ENCODE peak calls at places on chromosome 15, in seven cellular contexts. One of them, this sample, is unnamed.

GRCh38 chr15:84588053-84588874 is 12.5 kb upstream of the ZSCAN2 start:
- DNase-seq in transverse colon: peak
- DNase-seq in lung: peak
- DNase-seq in thoracic aorta: peak
- DNase-seq in fibroblast of lung: peak
- DNase-seq in pancreas: peak
- DNase-seq in cardiac muscle cell: peak
- DNase-seq in this sample: peak

GRCh38 chr15:58717357-58717756 is 32.1 kb downstream of the ADAM10 start:
- DNase-seq in transverse colon: no peak
- DNase-seq in lung: no peak
- DNase-seq in thoracic aorta: no peak
- DNase-seq in fibroblast of lung: no peak
- DNase-seq in pancreas: no peak
- DNase-seq in cardiac muscle cell: no peak
- DNase-seq in this sample: no peak

GRCh38 chr15:55337160-55337559 is 18.1 kb downstream of the PIGB start:
- DNase-seq in transverse colon: no peak
- DNase-seq in lung: no peak
- DNase-seq in thoracic aorta: no peak
- DNase-seq in fibroblast of lung: no peak
- DNase-seq in pancreas: no peak
- DNase-seq in cardiac muscle cell: no peak
- DNase-seq in this sample: no peak

GRCh38 chr15:89114974-89115373 is 26.7 kb downstream of the ABHD2 start:
- DNase-seq in transverse colon: no peak
- DNase-seq in lung: no peak
- DNase-seq in thoracic aorta: no peak
- DNase-seq in fibroblast of lung: peak
- DNase-seq in pancreas: peak
- DNase-seq in cardiac muscle cell: peak
- DNase-seq in this sample: no peak

GRCh38 chr15:69853572-69853971 is 244.1 kb downstream of the TLE3 start:
- DNase-seq in transverse colon: no peak
- DNase-seq in lung: no peak
- DNase-seq in thoracic aorta: no peak
- DNase-seq in fibroblast of lung: peak
- DNase-seq in pancreas: no peak
- DNase-seq in cardiac muscle cell: peak
- DNase-seq in this sample: no peak

GRCh38 chr15:50315814-50316630 is 39.0 kb downstream of the GABPB1 start:
- DNase-seq in transverse colon: no peak
- DNase-seq in lung: no peak
- DNase-seq in thoracic aorta: no peak
- DNase-seq in fibroblast of lung: peak
- DNase-seq in pancreas: no peak
- DNase-seq in cardiac muscle cell: peak
- DNase-seq in this sample: no peak

GRCh38 chr15:34084086-34084485 is 17.6 kb downstream of the EMC7 start:
- DNase-seq in transverse colon: peak
- DNase-seq in lung: no peak
- DNase-seq in thoracic aorta: no peak
- DNase-seq in fibroblast of lung: peak
- DNase-seq in pancreas: no peak
- DNase-seq in cardiac muscle cell: peak
- DNase-seq in this sample: no peak

GRCh38 chr15:83115831-83116565 is 8.6 kb downstream of the TM6SF1 start:
- DNase-seq in transverse colon: no peak
- DNase-seq in lung: no peak
- DNase-seq in thoracic aorta: no peak
- DNase-seq in fibroblast of lung: no peak
- DNase-seq in pancreas: no peak
- DNase-seq in cardiac muscle cell: no peak
- DNase-seq in this sample: no peak

GRCh38 chr15:48392356-48392755 is 61.1 kb downstream of the DUT start:
- DNase-seq in transverse colon: no peak
- DNase-seq in lung: peak
- DNase-seq in thoracic aorta: no peak
- DNase-seq in fibroblast of lung: peak
- DNase-seq in pancreas: peak
- DNase-seq in cardiac muscle cell: peak
- DNase-seq in this sample: peak

GRCh38 chr15:88606437-88606794 is 14.7 kb upstream of the AEN start:
- DNase-seq in transverse colon: no peak
- DNase-seq in lung: no peak
- DNase-seq in thoracic aorta: no peak
- DNase-seq in fibroblast of lung: no peak
- DNase-seq in pancreas: no peak
- DNase-seq in cardiac muscle cell: no peak
- DNase-seq in this sample: no peak

GRCh38 chr15:24676431-24676830 is 856 bp downstream of the NPAP1 start:
- DNase-seq in transverse colon: no peak
- DNase-seq in lung: no peak
- DNase-seq in thoracic aorta: no peak
- DNase-seq in fibroblast of lung: no peak
- DNase-seq in pancreas: no peak
- DNase-seq in cardiac muscle cell: no peak
- DNase-seq in this sample: no peak

GRCh38 chr15:73869216-73869995 is 4.0 kb upstream of the TBC1D21 start:
- DNase-seq in transverse colon: no peak
- DNase-seq in lung: no peak
- DNase-seq in thoracic aorta: no peak
- DNase-seq in fibroblast of lung: no peak
- DNase-seq in pancreas: no peak
- DNase-seq in cardiac muscle cell: no peak
- DNase-seq in this sample: no peak

GRCh38 chr15:73873456-73873855 is at the start of gene TBC1D21:
- DNase-seq in transverse colon: no peak
- DNase-seq in lung: no peak
- DNase-seq in thoracic aorta: no peak
- DNase-seq in fibroblast of lung: no peak
- DNase-seq in pancreas: no peak
- DNase-seq in cardiac muscle cell: no peak
- DNase-seq in this sample: no peak

GRCh38 chr15:73867956-73868355 is 5.4 kb upstream of the TBC1D21 start:
- DNase-seq in transverse colon: no peak
- DNase-seq in lung: no peak
- DNase-seq in thoracic aorta: no peak
- DNase-seq in fibroblast of lung: no peak
- DNase-seq in pancreas: no peak
- DNase-seq in cardiac muscle cell: no peak
- DNase-seq in this sample: no peak

GRCh38 chr15:73872370-73872769 is 994 bp upstream of the TBC1D21 start:
- DNase-seq in transverse colon: no peak
- DNase-seq in lung: no peak
- DNase-seq in thoracic aorta: no peak
- DNase-seq in fibroblast of lung: no peak
- DNase-seq in pancreas: no peak
- DNase-seq in cardiac muscle cell: peak
- DNase-seq in this sample: no peak

DNA sequence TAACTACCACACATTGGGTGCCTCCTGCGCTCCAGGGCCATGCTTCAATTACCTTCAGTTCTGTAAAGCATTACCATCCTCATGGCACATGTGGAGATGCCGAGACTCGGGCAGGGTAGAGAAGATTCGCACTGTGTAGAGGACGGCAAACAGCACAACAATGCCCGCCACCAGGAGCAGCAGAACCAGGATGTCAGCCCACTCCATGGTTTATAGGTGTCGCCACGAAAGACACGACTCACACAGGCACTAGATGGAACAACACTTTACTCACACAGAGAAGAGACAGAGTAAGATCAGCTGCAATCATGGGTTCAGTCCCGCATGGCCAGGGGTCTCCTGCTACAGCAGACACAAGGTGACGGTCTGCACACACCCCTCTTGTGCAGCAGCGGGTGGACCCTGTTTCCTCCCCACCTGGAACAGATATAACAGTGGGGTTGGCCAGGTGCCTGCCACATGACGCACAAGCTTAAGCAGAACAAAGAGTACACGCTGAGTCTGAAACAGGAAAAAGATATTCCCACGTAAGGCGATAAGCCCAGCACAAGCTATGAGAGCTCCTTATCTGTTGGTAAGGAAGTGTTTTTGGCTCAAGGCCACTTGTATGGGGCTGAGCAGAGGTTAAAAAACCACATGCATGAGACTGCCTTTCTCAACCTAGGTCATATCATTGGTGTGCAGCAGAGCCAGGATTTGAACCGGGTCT is 2.5 kb upstream of the TBC1D21 start:
- DNase-seq in transverse colon: peak
- DNase-seq in lung: no peak
- DNase-seq in thoracic aorta: no peak
- DNase-seq in fibroblast of lung: no peak
- DNase-seq in pancreas: no peak
- DNase-seq in cardiac muscle cell: peak
- DNase-seq in this sample: no peak
- H3K4me3 ChIP-seq in transverse colon: no peak
- H3K4me3 ChIP-seq in lung: no peak
- H3K4me3 ChIP-seq in thoracic aorta: no peak
- H3K4me3 ChIP-seq in fibroblast of lung: no peak
- H3K4me3 ChIP-seq in pancreas: no peak
- H3K4me3 ChIP-seq in cardiac muscle cell: no peak
- H3K4me3 ChIP-seq in this sample: no peak

GRCh38 chr15:22808761-22809280 is 22.4 kb downstream of the NIPA1 start:
- DNase-seq in transverse colon: no peak
- DNase-seq in lung: no peak
- DNase-seq in thoracic aorta: no peak
- DNase-seq in fibroblast of lung: no peak
- DNase-seq in pancreas: no peak
- DNase-seq in cardiac muscle cell: no peak
- DNase-seq in this sample: no peak

GRCh38 chr15:22810735-22811338 is 24.4 kb downstream of the NIPA1 start:
- DNase-seq in transverse colon: no peak
- DNase-seq in lung: no peak
- DNase-seq in thoracic aorta: no peak
- DNase-seq in fibroblast of lung: no peak
- DNase-seq in pancreas: no peak
- DNase-seq in cardiac muscle cell: no peak
- DNase-seq in this sample: no peak

GRCh38 chr15:22813844-22814243 is 24.6 kb upstream of the NIPA2 start:
- DNase-seq in transverse colon: no peak
- DNase-seq in lung: no peak
- DNase-seq in thoracic aorta: no peak
- DNase-seq in fibroblast of lung: no peak
- DNase-seq in pancreas: no peak
- DNase-seq in cardiac muscle cell: no peak
- DNase-seq in this sample: no peak

GRCh38 chr15:22810033-22810734 is 23.7 kb downstream of the NIPA1 start:
- DNase-seq in transverse colon: no peak
- DNase-seq in lung: no peak
- DNase-seq in thoracic aorta: no peak
- DNase-seq in fibroblast of lung: no peak
- DNase-seq in pancreas: no peak
- DNase-seq in cardiac muscle cell: no peak
- DNase-seq in this sample: no peak

GRCh38 chr15:22811640-22812039 is 25.2 kb downstream of the NIPA1 start:
- DNase-seq in transverse colon: peak
- DNase-seq in lung: no peak
- DNase-seq in thoracic aorta: no peak
- DNase-seq in fibroblast of lung: no peak
- DNase-seq in pancreas: peak
- DNase-seq in cardiac muscle cell: peak
- DNase-seq in this sample: no peak
- TF ChIP-seq CTCF in transverse colon: peak
- TF ChIP-seq CTCF in lung: no peak
- TF ChIP-seq CTCF in thoracic aorta: no peak
- TF ChIP-seq CTCF in fibroblast of lung: peak
- TF ChIP-seq CTCF in pancreas: peak
- TF ChIP-seq CTCF in cardiac muscle cell: peak
- TF ChIP-seq CTCF in this sample: peak

DNA sequence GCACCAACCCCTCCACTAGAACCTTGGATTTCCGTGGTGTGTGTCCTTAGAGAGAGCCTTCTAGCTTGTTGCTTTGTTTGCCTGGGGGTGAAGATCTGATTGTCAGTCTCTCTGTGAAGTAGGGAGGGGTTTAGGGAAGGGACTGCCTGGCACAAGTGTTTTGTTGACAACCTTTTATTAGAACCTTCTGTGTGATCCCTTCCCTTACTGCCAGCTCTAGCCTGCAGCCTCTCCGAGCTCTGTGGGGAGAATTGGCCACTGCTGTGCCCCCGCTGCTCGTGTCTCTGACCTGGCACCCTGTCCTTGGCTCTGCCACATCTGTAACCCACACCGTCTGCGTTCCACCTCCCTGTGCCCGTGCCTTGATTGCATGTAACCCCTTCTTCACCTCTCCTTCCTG is 30.9 kb upstream of the PCSK6 start:
- DNase-seq in transverse colon: no peak
- DNase-seq in lung: no peak
- DNase-seq in thoracic aorta: no peak
- DNase-seq in fibroblast of lung: no peak
- DNase-seq in pancreas: no peak
- DNase-seq in cardiac muscle cell: no peak
- DNase-seq in this sample: no peak
- H3K4me3 ChIP-seq in transverse colon: no peak
- H3K4me3 ChIP-seq in lung: no peak
- H3K4me3 ChIP-seq in thoracic aorta: no peak
- H3K4me3 ChIP-seq in fibroblast of lung: no peak
- H3K4me3 ChIP-seq in pancreas: no peak
- H3K4me3 ChIP-seq in cardiac muscle cell: no peak
- H3K4me3 ChIP-seq in this sample: no peak

DNA sequence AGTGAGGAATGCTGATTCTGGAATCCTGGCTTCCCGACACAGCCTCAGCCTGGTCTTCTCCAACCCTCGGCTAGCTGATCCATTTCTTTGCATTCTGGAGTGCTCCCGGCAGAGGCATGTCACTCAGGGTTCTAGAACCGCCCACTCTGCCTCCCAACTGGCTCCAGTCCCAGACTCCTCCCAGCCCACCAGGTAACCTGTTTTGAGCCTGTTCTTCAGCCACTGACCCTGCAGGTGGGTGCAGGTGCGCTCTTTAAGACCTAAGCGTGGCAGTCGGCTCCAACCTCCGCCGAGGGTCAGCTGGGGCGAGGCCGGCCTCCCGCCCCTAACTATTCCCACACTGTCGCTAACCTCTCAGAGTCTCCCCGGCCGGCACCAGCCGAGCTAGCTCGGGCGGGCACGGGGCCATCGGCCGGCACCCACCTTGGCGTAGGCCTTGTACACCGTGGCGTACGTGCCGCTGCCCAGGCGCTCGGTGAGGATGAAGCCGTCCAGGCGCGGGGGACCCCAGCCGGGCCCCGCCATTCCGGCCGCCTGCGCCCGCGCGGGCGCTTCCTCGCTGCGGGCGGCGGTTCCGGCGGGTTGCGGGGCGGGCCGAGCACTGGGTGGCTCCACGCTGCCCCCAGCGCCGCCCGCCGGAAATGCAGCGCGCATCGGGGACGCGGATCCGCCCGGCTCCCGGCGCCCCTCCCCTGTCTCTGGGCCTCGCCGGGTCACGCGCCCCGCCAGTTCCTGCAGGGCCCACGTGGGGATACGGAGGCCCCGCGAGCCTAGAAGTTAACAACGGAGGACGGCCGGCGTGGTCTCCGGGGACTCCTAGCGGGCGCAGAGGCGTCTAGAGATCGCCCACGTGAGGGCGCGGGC is at the start of gene ULK3:
- DNase-seq in transverse colon: peak
- DNase-seq in lung: peak
- DNase-seq in thoracic aorta: peak
- DNase-seq in fibroblast of lung: peak
- DNase-seq in pancreas: peak
- DNase-seq in cardiac muscle cell: peak
- DNase-seq in this sample: peak
- TF ChIP-seq CTCF in transverse colon: peak
- TF ChIP-seq CTCF in lung: peak
- TF ChIP-seq CTCF in thoracic aorta: peak
- TF ChIP-seq CTCF in fibroblast of lung: peak
- TF ChIP-seq CTCF in pancreas: peak
- TF ChIP-seq CTCF in cardiac muscle cell: peak
- TF ChIP-seq CTCF in this sample: peak